ENCODE peak calls at places on chromosomes 11 and 22, in four cellular contexts. One of them, this sample, is unnamed.

GRCh38 chr22:44436656-44437492 is 61.2 kb downstream of the RTL6 start:
- DNase-seq in adrenal gland: no peak
- DNase-seq in A549: no peak
- DNase-seq in tibial nerve: no peak
- DNase-seq in this sample: no peak

GRCh38 chr11:103792981-103793468 is 243.4 kb upstream of the DDI1 start:
- DNase-seq in tibial nerve: no peak
- DNase-seq in adrenal gland: peak
- DNase-seq in A549: peak
- DNase-seq in this sample: no peak

GRCh38 chr11:94537051-94537600 is 6.6 kb upstream of the FUT4 start:
- DNase-seq in tibial nerve: no peak
- DNase-seq in A549: peak
- DNase-seq in adrenal gland: no peak
- DNase-seq in this sample: no peak

GRCh38 chr11:8092587-8093424 is 11.8 kb downstream of the TUB start:
- DNase-seq in adrenal gland: peak
- DNase-seq in A549: peak
- DNase-seq in tibial nerve: peak
- DNase-seq in this sample: peak

GRCh38 chr11:117903505-117904382 is 25.5 kb downstream of the TMPRSS13 start:
- DNase-seq in adrenal gland: no peak
- DNase-seq in A549: no peak
- DNase-seq in tibial nerve: no peak
- DNase-seq in this sample: peak

GRCh38 chr11:94303884-94304459 is 408 bp upstream of the IZUMO1R start:
- DNase-seq in tibial nerve: no peak
- DNase-seq in A549: no peak
- DNase-seq in adrenal gland: no peak
- DNase-seq in this sample: no peak

GRCh38 chr22:29073618-29074275 is 912 bp downstream of the KREMEN1 start:
- DNase-seq in adrenal gland: peak
- DNase-seq in A549: no peak
- DNase-seq in tibial nerve: peak
- DNase-seq in this sample: peak

GRCh38 chr11:35082322-35083180 is 56.4 kb upstream of the CD44 start:
- DNase-seq in A549: peak
- DNase-seq in tibial nerve: peak
- DNase-seq in adrenal gland: peak
- DNase-seq in this sample: no peak

GRCh38 chr11:3825473-3826154 is 15.1 kb downstream of the RHOG start:
- DNase-seq in A549: no peak
- DNase-seq in tibial nerve: no peak
- DNase-seq in adrenal gland: no peak
- DNase-seq in this sample: no peak

GRCh38 chr11:111230122-111230465 is 15.4 kb upstream of the POU2AF2 start:
- DNase-seq in tibial nerve: no peak
- DNase-seq in A549: no peak
- DNase-seq in adrenal gland: no peak
- DNase-seq in this sample: no peak

GRCh38 chr11:46527586-46527985 is 66.2 kb downstream of the AMBRA1 start:
- DNase-seq in A549: no peak
- DNase-seq in tibial nerve: no peak
- DNase-seq in adrenal gland: no peak
- DNase-seq in this sample: no peak

GRCh38 chr22:37618674-37619073 is 10.0 kb downstream of the GGA1 start:
- DNase-seq in adrenal gland: no peak
- DNase-seq in tibial nerve: no peak
- DNase-seq in A549: no peak
- DNase-seq in this sample: no peak

GRCh38 chr11:101955278-101955677 is 39.0 kb upstream of the ANGPTL5 start:
- DNase-seq in tibial nerve: no peak
- DNase-seq in adrenal gland: no peak
- DNase-seq in A549: no peak
- DNase-seq in this sample: no peak

GRCh38 chr11:46392421-46393230 is 1.1 kb upstream of the CHRM4 start:
- DNase-seq in A549: peak
- DNase-seq in tibial nerve: peak
- DNase-seq in adrenal gland: peak
- DNase-seq in this sample: peak

GRCh38 chr11:10477690-10478046 is 22.6 kb downstream of the AMPD3 start:
- DNase-seq in tibial nerve: no peak
- DNase-seq in A549: no peak
- DNase-seq in adrenal gland: peak
- DNase-seq in this sample: peak

GRCh38 chr11:13857828-13858227 is 104.7 kb upstream of the SPON1 start:
- DNase-seq in adrenal gland: no peak
- DNase-seq in tibial nerve: no peak
- DNase-seq in A549: no peak
- DNase-seq in this sample: no peak

GRCh38 chr11:120532511-120533196 is 21.1 kb downstream of the GRIK4 start:
- DNase-seq in tibial nerve: no peak
- DNase-seq in adrenal gland: peak
- DNase-seq in A549: no peak
- DNase-seq in this sample: no peak

GRCh38 chr11:68047437-68048290 is 8.8 kb downstream of the TCIRG1 start:
- DNase-seq in tibial nerve: no peak
- DNase-seq in A549: no peak
- DNase-seq in adrenal gland: no peak
- DNase-seq in this sample: no peak

GRCh38 chr22:45284705-45285305 is at the start of gene UPK3A:
- DNase-seq in A549: no peak
- DNase-seq in adrenal gland: peak
- DNase-seq in tibial nerve: no peak
- DNase-seq in this sample: no peak

GRCh38 chr11:118619444-118620205 is 12.2 kb downstream of the PHLDB1 start:
- DNase-seq in adrenal gland: peak
- DNase-seq in A549: peak
- DNase-seq in tibial nerve: peak
- DNase-seq in this sample: no peak

GRCh38 chr22:24331468-24332440 is 61.1 kb downstream of the SPECC1L start:
- DNase-seq in adrenal gland: no peak
- DNase-seq in tibial nerve: no peak
- DNase-seq in A549: no peak
- DNase-seq in this sample: no peak

GRCh38 chr11:47186937-47187681 is 875 bp upstream of the PACSIN3 start:
- DNase-seq in tibial nerve: peak
- DNase-seq in adrenal gland: peak
- DNase-seq in A549: peak
- DNase-seq in this sample: no peak

GRCh38 chr11:76455331-76455730 is 10.5 kb downstream of the EMSY start:
- DNase-seq in adrenal gland: no peak
- DNase-seq in A549: no peak
- DNase-seq in tibial nerve: no peak
- DNase-seq in this sample: no peak

GRCh38 chr11:104163100-104164027 is 583 bp downstream of the PDGFD start:
- DNase-seq in tibial nerve: no peak
- DNase-seq in adrenal gland: peak
- DNase-seq in A549: peak
- DNase-seq in this sample: peak

GRCh38 chr11:77176996-77177395 is 49.0 kb downstream of the MYO7A start:
- DNase-seq in tibial nerve: no peak
- DNase-seq in A549: no peak
- DNase-seq in adrenal gland: no peak
- DNase-seq in this sample: no peak

GRCh38 chr22:45341503-45341902 is 31.8 kb downstream of the FAM118A start:
- DNase-seq in tibial nerve: no peak
- DNase-seq in adrenal gland: no peak
- DNase-seq in A549: no peak
- DNase-seq in this sample: no peak

GRCh38 chr22:37501610-37502341 is 15.6 kb upstream of the MFNG start:
- DNase-seq in tibial nerve: peak
- DNase-seq in adrenal gland: peak
- DNase-seq in A549: peak
- DNase-seq in this sample: peak

GRCh38 chr11:111823131-111823530 is 48.2 kb downstream of the ALG9 start:
- DNase-seq in A549: no peak
- DNase-seq in adrenal gland: no peak
- DNase-seq in tibial nerve: no peak
- DNase-seq in this sample: no peak

GRCh38 chr22:45481661-45482060 is 21.0 kb upstream of the FBLN1 start:
- DNase-seq in tibial nerve: no peak
- DNase-seq in A549: no peak
- DNase-seq in adrenal gland: no peak
- DNase-seq in this sample: no peak

GRCh38 chr11:105315287-105315686 is 175.7 kb upstream of the CARD18 start:
- DNase-seq in A549: peak
- DNase-seq in tibial nerve: no peak
- DNase-seq in adrenal gland: no peak
- DNase-seq in this sample: no peak

GRCh38 chr11:123491241-123491640 is 61.2 kb downstream of the GRAMD1B start:
- DNase-seq in A549: no peak
- DNase-seq in adrenal gland: no peak
- DNase-seq in tibial nerve: no peak
- DNase-seq in this sample: no peak

GRCh38 chr11:118607401-118608267 is at the start of gene PHLDB1:
- DNase-seq in tibial nerve: peak
- DNase-seq in adrenal gland: peak
- DNase-seq in A549: peak
- DNase-seq in this sample: no peak

GRCh38 chr11:7931168-7931567 is at the start of gene OR10A6:
- DNase-seq in adrenal gland: no peak
- DNase-seq in A549: no peak
- DNase-seq in tibial nerve: no peak
- DNase-seq in this sample: no peak

GRCh38 chr11:112459001-112459400 is 198.3 kb upstream of the PLET1 start:
- DNase-seq in A549: no peak
- DNase-seq in adrenal gland: no peak
- DNase-seq in tibial nerve: no peak
- DNase-seq in this sample: no peak

GRCh38 chr11:67270256-67271211 is 4.3 kb downstream of the GRK2 start:
- DNase-seq in A549: no peak
- DNase-seq in tibial nerve: no peak
- DNase-seq in adrenal gland: no peak
- DNase-seq in this sample: peak

GRCh38 chr11:121589946-121590537 is 137.3 kb upstream of the SORL1-AS1 start:
- DNase-seq in A549: no peak
- DNase-seq in adrenal gland: no peak
- DNase-seq in tibial nerve: no peak
- DNase-seq in this sample: no peak

DNA sequence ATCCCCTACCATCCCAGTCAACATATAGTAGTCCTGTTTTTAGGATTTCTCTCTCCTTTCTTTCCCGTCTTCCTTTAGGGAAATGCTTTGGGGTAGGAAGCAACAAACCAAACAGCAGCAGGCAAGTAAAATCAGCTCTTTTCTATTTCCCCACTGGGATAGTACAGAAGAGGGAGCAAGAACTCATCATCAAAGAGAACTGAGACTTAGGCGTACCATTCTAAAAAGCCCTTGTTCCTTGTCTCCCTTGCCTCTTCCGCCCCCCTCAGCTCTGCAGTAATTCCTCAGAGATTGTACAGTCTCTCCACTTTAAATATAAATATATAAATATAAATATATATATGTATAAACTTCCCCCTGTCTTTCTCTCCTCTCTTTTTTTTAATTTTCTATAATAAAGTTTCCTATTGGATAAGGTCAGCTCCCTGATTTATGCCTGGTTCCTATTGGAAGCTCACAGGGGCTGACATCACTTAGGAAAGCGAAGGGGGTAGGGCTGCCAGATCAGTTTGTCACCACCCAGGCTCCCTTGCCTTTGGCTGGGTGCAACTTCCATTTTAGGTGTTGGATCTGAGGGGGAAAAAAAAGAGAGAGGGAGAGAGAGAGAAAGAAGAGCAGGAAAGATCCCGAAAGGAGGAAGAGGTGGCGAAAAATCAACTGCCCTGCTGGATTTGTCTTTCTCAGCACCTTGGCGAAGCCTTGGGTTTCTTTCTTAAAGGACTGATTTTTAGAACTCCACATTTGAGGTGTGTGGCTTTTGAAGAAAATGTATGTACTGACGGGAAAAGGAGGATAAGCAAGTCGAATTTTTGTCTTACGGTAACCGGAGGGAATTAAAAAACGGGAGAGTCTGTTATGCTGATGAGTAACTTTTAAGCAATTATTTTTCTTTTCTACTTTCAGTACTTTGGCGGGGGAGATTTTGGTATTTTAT is at the start of gene CTNND1:
- DNase-seq in tibial nerve: peak
- DNase-seq in A549: peak
- DNase-seq in adrenal gland: peak
- DNase-seq in this sample: peak
- TF ChIP-seq POLR2A in tibial nerve: peak
- TF ChIP-seq POLR2A in A549: peak
- TF ChIP-seq POLR2A in adrenal gland: peak
- TF ChIP-seq POLR2A in this sample: peak

GRCh38 chr22:22141771-22142591 is 102.6 kb upstream of the VPREB1 start:
- DNase-seq in tibial nerve: no peak
- DNase-seq in adrenal gland: no peak
- DNase-seq in A549: no peak
- DNase-seq in this sample: no peak
- H3K4me3 ChIP-seq in tibial nerve: no peak
- H3K4me3 ChIP-seq in adrenal gland: no peak
- H3K4me3 ChIP-seq in A549: no peak
- H3K4me3 ChIP-seq in this sample: no peak

GRCh38 chr11:33704240-33705002 is 3.8 kb upstream of the C11orf91 start:
- DNase-seq in A549: no peak
- DNase-seq in tibial nerve: no peak
- DNase-seq in adrenal gland: no peak
- DNase-seq in this sample: no peak

GRCh38 chr11:33701302-33701701 is 676 bp upstream of the C11orf91 start:
- DNase-seq in A549: no peak
- DNase-seq in adrenal gland: no peak
- DNase-seq in tibial nerve: no peak
- DNase-seq in this sample: no peak

GRCh38 chr11:33701831-33702230 is 1.2 kb upstream of the C11orf91 start:
- DNase-seq in tibial nerve: peak
- DNase-seq in A549: peak
- DNase-seq in adrenal gland: no peak
- DNase-seq in this sample: peak

GRCh38 chr11:33703234-33703633 is 2.6 kb upstream of the C11orf91 start:
- DNase-seq in adrenal gland: no peak
- DNase-seq in A549: peak
- DNase-seq in tibial nerve: no peak
- DNase-seq in this sample: no peak

GRCh38 chr11:33703771-33704170 is 3.1 kb upstream of the C11orf91 start:
- DNase-seq in tibial nerve: no peak
- DNase-seq in adrenal gland: peak
- DNase-seq in A549: peak
- DNase-seq in this sample: peak
- TF ChIP-seq POLR2A in tibial nerve: no peak
- TF ChIP-seq POLR2A in adrenal gland: no peak
- TF ChIP-seq POLR2A in A549: no peak
- TF ChIP-seq POLR2A in this sample: no peak

DNA sequence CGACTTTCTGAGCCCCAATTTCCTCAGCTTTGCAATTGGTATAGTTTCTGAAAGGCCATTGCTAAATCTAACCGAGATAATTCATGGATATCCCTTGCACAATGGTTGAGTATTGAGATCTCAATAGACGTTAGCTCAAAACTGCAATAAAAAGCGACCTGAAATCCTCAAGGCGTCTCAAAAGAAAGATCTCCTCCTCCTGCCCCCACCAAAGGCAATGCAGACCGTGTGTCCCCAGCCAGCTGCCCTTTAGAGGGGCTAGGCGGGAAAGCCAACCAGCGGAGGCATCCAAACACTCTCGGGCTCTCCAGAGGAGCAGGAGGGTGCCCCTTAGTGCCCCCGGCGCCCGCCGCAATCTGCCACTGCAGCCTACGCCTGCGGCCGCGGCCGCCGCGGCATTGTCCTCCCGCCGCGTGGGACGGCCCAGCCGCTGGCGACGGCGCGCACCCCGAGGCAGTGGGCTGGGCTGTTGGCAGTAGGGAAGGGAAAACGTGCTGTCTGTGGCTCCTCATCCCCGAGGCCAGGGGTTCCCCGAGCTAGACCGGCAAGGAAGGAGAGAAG is 1.4 kb upstream of the SLC6A5 start:
- DNase-seq in adrenal gland: no peak
- DNase-seq in A549: no peak
- DNase-seq in tibial nerve: no peak
- DNase-seq in this sample: no peak
- H3K4me3 ChIP-seq in adrenal gland: no peak
- H3K4me3 ChIP-seq in A549: peak
- H3K4me3 ChIP-seq in tibial nerve: no peak
- H3K4me3 ChIP-seq in this sample: no peak